ENCODE peak calls at places on chromosomes 7 and 10, in six cellular contexts. One of them, this sample, is unnamed.

GRCh38 chr10:49593998-49594397 is 16.1 kb upstream of the SLC18A3 start:
- DNase-seq in B cell: no peak
- DNase-seq in DND-41: no peak
- DNase-seq in brain microvascular endothelial cell: no peak
- DNase-seq in CD4-positive, alpha-beta T cell: no peak
- DNase-seq in heart left ventricle: no peak
- DNase-seq in this sample: no peak

GRCh38 chr10:43120948-43121290 is 17.3 kb upstream of the CSGALNACT2 start:
- DNase-seq in brain microvascular endothelial cell: no peak
- DNase-seq in B cell: peak
- DNase-seq in heart left ventricle: peak
- DNase-seq in CD4-positive, alpha-beta T cell: peak
- DNase-seq in DND-41: peak
- DNase-seq in this sample: no peak

GRCh38 chr10:92290076-92290836 is 622 bp downstream of the CPEB3 start:
- DNase-seq in DND-41: peak
- DNase-seq in CD4-positive, alpha-beta T cell: no peak
- DNase-seq in B cell: peak
- DNase-seq in heart left ventricle: no peak
- DNase-seq in brain microvascular endothelial cell: peak
- DNase-seq in this sample: no peak

GRCh38 chr7:53768191-53768590 is 732.8 kb downstream of the POM121L12 start:
- DNase-seq in brain microvascular endothelial cell: no peak
- DNase-seq in heart left ventricle: no peak
- DNase-seq in DND-41: no peak
- DNase-seq in B cell: no peak
- DNase-seq in CD4-positive, alpha-beta T cell: no peak
- DNase-seq in this sample: no peak

GRCh38 chr10:27390681-27391080 is 113.4 kb upstream of the RAB18 start:
- DNase-seq in heart left ventricle: no peak
- DNase-seq in B cell: no peak
- DNase-seq in CD4-positive, alpha-beta T cell: no peak
- DNase-seq in brain microvascular endothelial cell: no peak
- DNase-seq in DND-41: no peak
- DNase-seq in this sample: no peak

GRCh38 chr7:55055479-55055878 is 36.7 kb downstream of the EGFR start:
- DNase-seq in B cell: no peak
- DNase-seq in CD4-positive, alpha-beta T cell: no peak
- DNase-seq in heart left ventricle: no peak
- DNase-seq in DND-41: no peak
- DNase-seq in brain microvascular endothelial cell: peak
- DNase-seq in this sample: no peak

GRCh38 chr10:75717126-75717916 is 285.9 kb downstream of the LRMDA start:
- DNase-seq in heart left ventricle: no peak
- DNase-seq in DND-41: no peak
- DNase-seq in CD4-positive, alpha-beta T cell: no peak
- DNase-seq in B cell: no peak
- DNase-seq in brain microvascular endothelial cell: no peak
- DNase-seq in this sample: no peak

GRCh38 chr10:123044391-123044790 is 35.6 kb downstream of the ACADSB start:
- DNase-seq in B cell: no peak
- DNase-seq in CD4-positive, alpha-beta T cell: no peak
- DNase-seq in DND-41: no peak
- DNase-seq in brain microvascular endothelial cell: no peak
- DNase-seq in heart left ventricle: no peak
- DNase-seq in this sample: no peak

GRCh38 chr10:29239569-29240472 is 49.0 kb upstream of the LYZL1 start:
- DNase-seq in CD4-positive, alpha-beta T cell: no peak
- DNase-seq in DND-41: no peak
- DNase-seq in heart left ventricle: no peak
- DNase-seq in B cell: no peak
- DNase-seq in brain microvascular endothelial cell: peak
- DNase-seq in this sample: no peak

GRCh38 chr10:129046074-129046681 is 420.9 kb upstream of the MGMT start:
- DNase-seq in DND-41: no peak
- DNase-seq in B cell: no peak
- DNase-seq in CD4-positive, alpha-beta T cell: no peak
- DNase-seq in heart left ventricle: no peak
- DNase-seq in brain microvascular endothelial cell: no peak
- DNase-seq in this sample: no peak

GRCh38 chr7:133056370-133057238 is 25.3 kb downstream of the CHCHD3 start:
- DNase-seq in heart left ventricle: no peak
- DNase-seq in brain microvascular endothelial cell: no peak
- DNase-seq in DND-41: no peak
- DNase-seq in CD4-positive, alpha-beta T cell: no peak
- DNase-seq in B cell: no peak
- DNase-seq in this sample: no peak

GRCh38 chr10:129949411-129950335 is 14.4 kb downstream of the EBF3 start:
- DNase-seq in DND-41: no peak
- DNase-seq in heart left ventricle: peak
- DNase-seq in brain microvascular endothelial cell: no peak
- DNase-seq in B cell: no peak
- DNase-seq in CD4-positive, alpha-beta T cell: no peak
- DNase-seq in this sample: no peak

GRCh38 chr7:19519443-19519977 is 189.3 kb downstream of the POLR1F start:
- DNase-seq in DND-41: no peak
- DNase-seq in heart left ventricle: no peak
- DNase-seq in B cell: no peak
- DNase-seq in brain microvascular endothelial cell: peak
- DNase-seq in CD4-positive, alpha-beta T cell: no peak
- DNase-seq in this sample: no peak

GRCh38 chr10:110901954-110902819 is 16.8 kb downstream of the BBIP1 start:
- DNase-seq in CD4-positive, alpha-beta T cell: no peak
- DNase-seq in brain microvascular endothelial cell: peak
- DNase-seq in DND-41: no peak
- DNase-seq in heart left ventricle: no peak
- DNase-seq in B cell: no peak
- DNase-seq in this sample: no peak

GRCh38 chr7:18210788-18211187 is 183.1 kb upstream of the PRPS1L1 start:
- DNase-seq in CD4-positive, alpha-beta T cell: no peak
- DNase-seq in B cell: no peak
- DNase-seq in heart left ventricle: no peak
- DNase-seq in DND-41: no peak
- DNase-seq in brain microvascular endothelial cell: no peak
- DNase-seq in this sample: no peak

GRCh38 chr10:105185101-105185500 is 544.0 kb downstream of the SORCS3 start:
- DNase-seq in heart left ventricle: no peak
- DNase-seq in CD4-positive, alpha-beta T cell: no peak
- DNase-seq in brain microvascular endothelial cell: no peak
- DNase-seq in B cell: no peak
- DNase-seq in DND-41: no peak
- DNase-seq in this sample: no peak

GRCh38 chr10:124035306-124035927 is 58.0 kb downstream of the CHST15 start:
- DNase-seq in DND-41: no peak
- DNase-seq in CD4-positive, alpha-beta T cell: no peak
- DNase-seq in B cell: no peak
- DNase-seq in brain microvascular endothelial cell: no peak
- DNase-seq in heart left ventricle: no peak
- DNase-seq in this sample: no peak

GRCh38 chr10:54776622-54777021 is 24.4 kb downstream of the PCDH15 start:
- DNase-seq in B cell: no peak
- DNase-seq in heart left ventricle: no peak
- DNase-seq in DND-41: no peak
- DNase-seq in CD4-positive, alpha-beta T cell: no peak
- DNase-seq in brain microvascular endothelial cell: no peak
- DNase-seq in this sample: no peak

GRCh38 chr10:96720422-96721206 is at the start of gene PIK3AP1:
- DNase-seq in CD4-positive, alpha-beta T cell: peak
- DNase-seq in B cell: peak
- DNase-seq in DND-41: peak
- DNase-seq in heart left ventricle: peak
- DNase-seq in brain microvascular endothelial cell: no peak
- DNase-seq in this sample: no peak

GRCh38 chr10:73814896-73815718 is 3.7 kb upstream of the NDST2 start:
- DNase-seq in DND-41: no peak
- DNase-seq in CD4-positive, alpha-beta T cell: no peak
- DNase-seq in brain microvascular endothelial cell: no peak
- DNase-seq in B cell: no peak
- DNase-seq in heart left ventricle: no peak
- DNase-seq in this sample: no peak

GRCh38 chr7:55365103-55365679 is at the start of gene LANCL2:
- DNase-seq in heart left ventricle: no peak
- DNase-seq in CD4-positive, alpha-beta T cell: peak
- DNase-seq in B cell: no peak
- DNase-seq in brain microvascular endothelial cell: no peak
- DNase-seq in DND-41: no peak
- DNase-seq in this sample: no peak

GRCh38 chr7:425794-426188 is 93.9 kb downstream of the PDGFA start:
- DNase-seq in B cell: no peak
- DNase-seq in heart left ventricle: peak
- DNase-seq in brain microvascular endothelial cell: no peak
- DNase-seq in CD4-positive, alpha-beta T cell: no peak
- DNase-seq in DND-41: no peak
- DNase-seq in this sample: no peak

DNA sequence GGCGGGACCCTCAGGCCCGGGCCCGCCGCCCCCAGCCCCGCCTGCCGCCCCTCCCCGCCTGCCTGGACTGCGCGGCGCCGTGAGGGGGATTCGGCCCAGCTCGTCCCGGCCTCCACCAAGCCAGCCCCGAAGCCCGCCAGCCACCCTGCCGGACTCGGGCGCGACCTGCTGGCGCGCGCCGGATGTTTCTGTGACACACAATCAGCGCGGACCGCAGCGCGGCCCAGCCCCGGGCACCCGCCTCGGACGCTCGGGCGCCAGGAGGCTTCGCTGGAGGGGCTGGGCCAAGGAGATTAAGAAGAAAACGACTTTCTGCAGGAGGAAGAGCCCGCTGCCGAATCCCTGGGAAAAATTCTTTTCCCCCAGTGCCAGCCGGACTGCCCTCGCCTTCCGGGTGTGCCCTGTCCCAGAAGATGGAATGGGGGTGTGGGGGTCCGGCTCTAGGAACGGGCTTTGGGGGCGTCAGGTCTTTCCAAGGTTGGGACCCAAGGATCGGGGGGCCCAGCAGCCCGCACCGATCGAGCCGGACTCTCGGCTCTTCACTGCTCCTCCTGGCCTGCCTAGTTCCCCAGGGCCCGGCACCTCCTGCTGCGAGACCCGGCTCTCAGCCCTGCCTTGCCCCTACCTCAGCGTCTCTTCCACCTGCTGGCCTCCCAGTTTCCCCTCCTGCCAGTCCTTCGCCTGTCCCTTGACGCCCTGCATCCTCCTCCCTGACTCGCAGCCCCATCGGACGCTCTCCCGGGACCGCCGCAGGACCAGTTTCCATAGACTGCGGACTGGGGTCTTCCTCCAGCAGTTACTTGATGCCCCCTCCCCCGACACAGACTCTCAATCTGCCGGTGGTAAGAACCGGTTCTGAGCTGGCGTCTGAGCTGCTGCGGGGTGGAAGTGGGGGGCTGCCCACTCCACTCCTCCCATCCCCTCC is 82.7 kb downstream of the PAX2 start:
- DNase-seq in brain microvascular endothelial cell: no peak
- DNase-seq in CD4-positive, alpha-beta T cell: no peak
- DNase-seq in DND-41: no peak
- DNase-seq in B cell: peak
- DNase-seq in heart left ventricle: peak
- DNase-seq in this sample: no peak
- TF ChIP-seq CTCF in brain microvascular endothelial cell: no peak
- TF ChIP-seq CTCF in CD4-positive, alpha-beta T cell: no peak
- TF ChIP-seq CTCF in DND-41: no peak
- TF ChIP-seq CTCF in B cell: no peak
- TF ChIP-seq CTCF in heart left ventricle: no peak
- TF ChIP-seq CTCF in this sample: no peak

DNA sequence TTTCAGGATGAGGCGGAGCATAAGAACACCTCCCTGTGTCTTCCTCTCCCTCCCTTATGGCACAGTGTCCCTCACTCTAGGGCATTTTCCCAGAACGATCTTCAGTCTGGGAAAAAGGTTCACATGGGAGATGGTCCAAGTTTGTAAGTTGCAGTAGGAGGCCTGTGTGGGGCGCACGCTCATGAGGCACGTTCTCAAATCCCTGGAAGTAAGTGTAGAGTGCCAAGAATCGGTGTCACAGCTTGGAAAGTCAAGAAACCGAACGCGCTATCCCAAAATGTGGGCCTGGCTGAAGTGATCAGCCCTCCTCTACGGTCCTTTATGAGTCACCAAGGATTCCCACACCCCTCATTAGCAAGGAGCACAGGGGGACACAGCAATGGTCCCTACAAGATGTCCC is 23.9 kb upstream of the SMARCD3 start:
- DNase-seq in brain microvascular endothelial cell: no peak
- DNase-seq in DND-41: no peak
- DNase-seq in CD4-positive, alpha-beta T cell: no peak
- DNase-seq in heart left ventricle: no peak
- DNase-seq in B cell: no peak
- DNase-seq in this sample: no peak
- TF ChIP-seq CTCF in brain microvascular endothelial cell: no peak
- TF ChIP-seq CTCF in DND-41: no peak
- TF ChIP-seq CTCF in CD4-positive, alpha-beta T cell: no peak
- TF ChIP-seq CTCF in heart left ventricle: no peak
- TF ChIP-seq CTCF in B cell: no peak
- TF ChIP-seq CTCF in this sample: no peak

DNA sequence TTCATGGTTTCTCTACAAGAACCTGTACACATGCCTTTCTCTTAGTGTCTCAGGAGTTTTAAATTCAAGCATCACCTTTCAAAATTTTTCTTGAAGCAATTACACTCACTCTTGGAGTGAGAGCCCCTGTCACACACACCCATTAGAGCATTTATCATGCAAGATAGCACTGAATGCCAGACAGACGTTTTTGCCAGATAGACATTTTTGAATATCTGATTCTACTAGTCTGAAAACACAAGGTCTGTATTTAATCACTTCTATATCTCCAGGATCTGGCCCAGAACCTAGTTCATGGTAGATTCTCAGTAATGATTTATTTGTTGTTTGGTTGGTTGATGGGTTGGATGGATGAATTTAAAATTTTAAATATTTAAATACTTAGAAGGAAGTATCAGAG is 60.9 kb upstream of the PDE1C start:
- DNase-seq in B cell: no peak
- DNase-seq in DND-41: no peak
- DNase-seq in heart left ventricle: no peak
- DNase-seq in brain microvascular endothelial cell: no peak
- DNase-seq in CD4-positive, alpha-beta T cell: no peak
- DNase-seq in this sample: no peak
- TF ChIP-seq CTCF in B cell: no peak
- TF ChIP-seq CTCF in DND-41: no peak
- TF ChIP-seq CTCF in heart left ventricle: no peak
- TF ChIP-seq CTCF in brain microvascular endothelial cell: no peak
- TF ChIP-seq CTCF in CD4-positive, alpha-beta T cell: no peak
- TF ChIP-seq CTCF in this sample: no peak

GRCh38 chr10:84198206-84198915 is 4.0 kb downstream of the CDHR1 start:
- DNase-seq in B cell: no peak
- DNase-seq in DND-41: no peak
- DNase-seq in brain microvascular endothelial cell: no peak
- DNase-seq in CD4-positive, alpha-beta T cell: no peak
- DNase-seq in heart left ventricle: no peak
- DNase-seq in this sample: no peak

GRCh38 chr10:84202349-84202748 is 8.0 kb downstream of the CDHR1 start:
- DNase-seq in B cell: no peak
- DNase-seq in DND-41: no peak
- DNase-seq in CD4-positive, alpha-beta T cell: no peak
- DNase-seq in heart left ventricle: no peak
- DNase-seq in brain microvascular endothelial cell: no peak
- DNase-seq in this sample: no peak

GRCh38 chr10:84200537-84201243 is 6.4 kb downstream of the CDHR1 start:
- DNase-seq in brain microvascular endothelial cell: no peak
- DNase-seq in DND-41: no peak
- DNase-seq in CD4-positive, alpha-beta T cell: no peak
- DNase-seq in B cell: no peak
- DNase-seq in heart left ventricle: no peak
- DNase-seq in this sample: no peak

GRCh38 chr10:84201682-84202081 is 7.3 kb downstream of the CDHR1 start:
- DNase-seq in DND-41: no peak
- DNase-seq in B cell: no peak
- DNase-seq in CD4-positive, alpha-beta T cell: no peak
- DNase-seq in heart left ventricle: no peak
- DNase-seq in brain microvascular endothelial cell: no peak
- DNase-seq in this sample: no peak

GRCh38 chr10:84201244-84201606 is 6.9 kb downstream of the CDHR1 start:
- DNase-seq in CD4-positive, alpha-beta T cell: no peak
- DNase-seq in brain microvascular endothelial cell: no peak
- DNase-seq in B cell: no peak
- DNase-seq in DND-41: no peak
- DNase-seq in heart left ventricle: no peak
- DNase-seq in this sample: no peak
- TF ChIP-seq CTCF in CD4-positive, alpha-beta T cell: no peak
- TF ChIP-seq CTCF in brain microvascular endothelial cell: no peak
- TF ChIP-seq CTCF in B cell: no peak
- TF ChIP-seq CTCF in DND-41: no peak
- TF ChIP-seq CTCF in heart left ventricle: no peak
- TF ChIP-seq CTCF in this sample: no peak

This sample was measured in AG04450.